ENCODE peak calls at places on chromosomes 2 and 18, in nine cellular contexts. G, M, I, A, N, L, B, H and Q are unnamed samples.

GRCh38 chr2:10493636-10494281 is 45.6 kb upstream of the ODC1 start:
- DNase-seq in L (no peak), B (peak), I (peak), N (peak), M (peak), G (peak), A (peak), H (no peak), Q (peak)

GRCh38 chr2:74843371-74844298 is 9.7 kb downstream of the HK2 start:
- DNase-seq in B (no peak), I (peak), M (no peak), G (no peak), L (peak), A (peak), H (no peak), N (peak), Q (peak)

GRCh38 chr2:219688560-219689445 is 61.4 kb downstream of the SLC4A3 start:
- DNase-seq in B (no peak), A (peak), M (no peak), N (peak), L (no peak), H (no peak), G (no peak), I (peak), Q (peak)

GRCh38 chr2:108288534-108289106 is at the start of gene SULT1C2:
- DNase-seq in L (peak), B (peak), M (no peak), N (peak), I (no peak), G (no peak), H (peak), A (peak), Q (no peak)

GRCh38 chr2:102788880-102789250 is 27.0 kb downstream of the TMEM182 start:
- DNase-seq in A (peak), L (no peak), H (no peak), I (no peak), M (no peak), B (no peak), N (no peak), G (no peak), Q (no peak)

GRCh38 chr2:216752855-216753505 is 57.6 kb upstream of the IGFBP5 start:
- DNase-seq in A (no peak), G (no peak), B (no peak), I (peak), H (no peak), M (no peak), L (no peak), N (peak), Q (no peak)

GRCh38 chr18:70149616-70150301 is 55.7 kb downstream of the RTTN start:
- DNase-seq in G (no peak), B (no peak), L (no peak), A (no peak), N (no peak), I (no peak), H (no peak), M (no peak), Q (no peak)

GRCh38 chr2:218238896-218239295 is 21.9 kb downstream of the ARPC2 start:
- DNase-seq in A (no peak), N (no peak), L (no peak), G (no peak), I (no peak), M (no peak), H (no peak), B (no peak), Q (no peak)

GRCh38 chr2:217520361-217521010 is 482.3 kb downstream of the TNS1 start:
- DNase-seq in A (no peak), N (peak), I (no peak), G (no peak), M (no peak), L (no peak), H (no peak), B (no peak), Q (no peak)

GRCh38 chr2:55431982-55432627 is 12.4 kb upstream of the CCDC88A start:
- DNase-seq in G (no peak), L (no peak), I (peak), M (peak), B (peak), H (no peak), A (no peak), N (peak), Q (peak)

GRCh38 chr2:122368576-122369243 is 613.3 kb downstream of the TSN start:
- DNase-seq in L (no peak), G (no peak), I (peak), H (no peak), B (no peak), A (no peak), M (no peak), N (no peak), Q (no peak)

GRCh38 chr18:49565656-49566055 is 3.8 kb downstream of the LIPG start:
- DNase-seq in N (peak), G (no peak), A (peak), H (no peak), I (peak), M (no peak), L (no peak), B (peak), Q (no peak)

GRCh38 chr2:177983183-177983788 is 89.3 kb downstream of the PDE11A start:
- DNase-seq in I (peak), A (no peak), L (peak), M (no peak), G (no peak), N (peak), B (peak), H (peak), Q (peak)

GRCh38 chr2:166104773-166105172 is 23.0 kb downstream of the SCN1A start:
- DNase-seq in I (peak), B (no peak), G (no peak), H (no peak), A (no peak), N (peak), M (no peak), L (no peak), Q (no peak)

GRCh38 chr2:27980242-27980641 is 89.7 kb downstream of the BABAM2 start:
- DNase-seq in G (no peak), B (no peak), N (no peak), A (no peak), I (no peak), L (no peak), H (no peak), M (no peak), Q (no peak)

GRCh38 chr2:165539985-165540384 is 70.5 kb downstream of the CSRNP3 start:
- DNase-seq in M (no peak), B (peak), H (peak), L (no peak), I (no peak), A (no peak), G (no peak), N (no peak), Q (no peak)